ENCODE peak calls at places on chromosomes 2 and 18, in four cellular contexts. V is HepG2, C is K562, Y is GM12878. U is an unnamed sample.

GRCh38 chr2:150097891-150098595 is 389.4 kb downstream of the RND3 start:
- DNase-seq in V (no peak), C (no peak), Y (no peak), U (no peak)

GRCh38 chr2:64128943-64129391 is 15.3 kb downstream of the PELI1 start:
- DNase-seq in V (peak; percentile 52), Y (no peak), C (no peak), U (no peak)

GRCh38 chr2:105299290-105299689 is 30.2 kb downstream of the TGFBRAP1 start:
- DNase-seq in V (peak; percentile 23), C (no peak), Y (no peak), U (peak; percentile 45)

GRCh38 chr2:191804711-191805230 is 42.1 kb downstream of the CAVIN2 start:
- DNase-seq in C (no peak), Y (no peak), V (no peak), U (no peak)

GRCh38 chr2:120641366-120641771 is 94.3 kb upstream of the GLI2 start:
- DNase-seq in Y (no peak), V (no peak), C (no peak), U (no peak)

GRCh38 chr18:46179306-46179705 is 75.1 kb downstream of the HAUS1 start:
- DNase-seq in C (no peak), V (no peak), Y (no peak), U (no peak)

GRCh38 chr2:8252997-8253694 is 428.7 kb upstream of the ID2 start:
- DNase-seq in V (no peak), Y (peak; percentile 48), C (no peak), U (no peak)

GRCh38 chr2:112658301-112658700 is 12.6 kb downstream of the SLC20A1 start:
- DNase-seq in Y (no peak), C (no peak), V (no peak), U (no peak)

GRCh38 chr2:28400921-28401320 is 8.3 kb downstream of the FOSL2 start:
- DNase-seq in V (no peak), Y (no peak), C (no peak), U (no peak)

GRCh38 chr2:639703-640102 is 37.5 kb downstream of the TMEM18 start:
- DNase-seq in C (no peak), Y (no peak), V (no peak), U (no peak)

GRCh38 chr18:65039578-65039977 is 711.2 kb upstream of the CDH7 start:
- DNase-seq in Y (no peak), C (no peak), V (no peak), U (no peak)

GRCh38 chr2:223905996-223906395 is 39.1 kb downstream of the WDFY1 start:
- DNase-seq in Y (no peak), C (no peak), V (no peak), U (no peak)

GRCh38 chr2:236535024-236535423 is 34.6 kb upstream of the ACKR3 start:
- DNase-seq in C (no peak), Y (no peak), V (no peak), U (no peak)

GRCh38 chr2:74694281-74694680 is 40.2 kb downstream of the SEMA4F start:
- DNase-seq in C (no peak), Y (no peak), V (no peak), U (no peak)
- TF ChIP-seq CBFB in C (no peak), Y (no peak), V (no peak), U (no peak)

DNA sequence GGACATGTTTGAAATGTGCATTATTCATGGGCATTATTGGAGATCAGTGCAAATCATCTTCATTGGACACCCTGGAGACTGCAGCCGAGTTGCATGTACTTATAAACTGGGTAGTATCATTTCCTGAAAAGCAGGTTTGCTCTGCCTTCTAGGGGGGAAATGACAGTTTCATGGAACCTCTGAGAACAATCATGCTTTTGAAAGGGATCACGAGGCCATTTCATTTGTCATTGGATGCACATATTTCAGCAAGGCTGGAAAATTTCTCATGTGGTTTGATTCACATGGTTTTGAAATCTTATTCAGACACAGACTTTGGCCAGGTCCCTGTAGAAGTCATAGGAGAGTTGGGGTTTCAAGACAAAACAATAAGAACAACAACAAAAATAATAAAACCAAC is 462.8 kb upstream of the MEX3C start:
- DNase-seq in C (no peak), V (no peak), Y (no peak), U (no peak)
- TF ChIP-seq MAX in C (no peak), V (no peak), Y (no peak), U (no peak)

DNA sequence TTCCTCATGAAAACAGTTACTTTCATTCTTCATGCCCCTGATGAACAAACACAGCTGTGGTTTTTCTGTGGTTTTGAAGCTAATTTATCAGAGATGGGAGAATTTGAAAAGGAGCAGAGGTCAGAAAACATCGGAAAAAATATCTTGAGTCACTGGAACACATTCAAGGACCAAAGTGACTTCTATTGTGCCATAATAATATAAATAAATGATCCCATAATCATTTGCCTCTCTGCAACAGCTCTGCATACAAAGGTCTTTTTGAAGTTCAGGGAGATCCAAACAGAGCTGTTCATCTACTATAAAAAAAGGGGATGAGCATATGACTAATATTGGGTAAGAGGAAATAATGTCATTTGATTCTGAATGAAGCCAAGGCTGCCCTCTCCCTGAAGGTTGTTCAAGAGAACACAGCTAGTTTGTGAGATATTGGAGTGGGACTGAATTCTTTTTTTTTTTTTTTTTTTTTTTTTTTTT is 201.3 kb upstream of the GALNT5 start:
- DNase-seq in V (peak; percentile 69), Y (no peak), C (no peak), U (no peak)
- TF ChIP-seq CBFB in V (no peak), Y (no peak), C (no peak), U (no peak)

GRCh38 chr2:144161061-144161460 is 358.9 kb downstream of the ZEB2 start:
- DNase-seq in C (no peak), V (no peak), Y (no peak), U (no peak)

GRCh38 chr2:144163592-144163991 is 356.3 kb downstream of the ZEB2 start:
- DNase-seq in Y (no peak), C (no peak), V (peak; percentile 55), U (no peak)

GRCh38 chr2:144159264-144159663 is 360.7 kb downstream of the ZEB2 start:
- DNase-seq in Y (no peak), C (no peak), V (no peak), U (no peak)

GRCh38 chr2:144165599-144166250 is 354.2 kb downstream of the ZEB2 start:
- DNase-seq in Y (no peak), C (no peak), V (no peak), U (no peak)

GRCh38 chr2:144162652-144163051 is 357.3 kb downstream of the ZEB2 start:
- DNase-seq in V (peak; percentile 35), Y (peak; percentile 12), C (no peak), U (peak; percentile 61)
- TF ChIP-seq MAX in V (no peak), Y (no peak), C (no peak), U (no peak)

GRCh38 chr2:238130696-238131628 is 7.5 kb upstream of the KLHL30 start:
- DNase-seq in C (no peak), V (no peak), Y (no peak), U (no peak)

GRCh38 chr2:238128061-238129040 is 10.1 kb upstream of the KLHL30 start:
- DNase-seq in C (no peak), V (no peak), Y (no peak), U (peak; percentile 80)

GRCh38 chr2:238129166-238130010 is 9.1 kb upstream of the KLHL30 start:
- DNase-seq in Y (no peak), C (no peak), V (no peak), U (no peak)

GRCh38 chr2:238131761-238132462 is 6.6 kb upstream of the KLHL30 start:
- DNase-seq in V (no peak), C (no peak), Y (no peak), U (no peak)

DNA sequence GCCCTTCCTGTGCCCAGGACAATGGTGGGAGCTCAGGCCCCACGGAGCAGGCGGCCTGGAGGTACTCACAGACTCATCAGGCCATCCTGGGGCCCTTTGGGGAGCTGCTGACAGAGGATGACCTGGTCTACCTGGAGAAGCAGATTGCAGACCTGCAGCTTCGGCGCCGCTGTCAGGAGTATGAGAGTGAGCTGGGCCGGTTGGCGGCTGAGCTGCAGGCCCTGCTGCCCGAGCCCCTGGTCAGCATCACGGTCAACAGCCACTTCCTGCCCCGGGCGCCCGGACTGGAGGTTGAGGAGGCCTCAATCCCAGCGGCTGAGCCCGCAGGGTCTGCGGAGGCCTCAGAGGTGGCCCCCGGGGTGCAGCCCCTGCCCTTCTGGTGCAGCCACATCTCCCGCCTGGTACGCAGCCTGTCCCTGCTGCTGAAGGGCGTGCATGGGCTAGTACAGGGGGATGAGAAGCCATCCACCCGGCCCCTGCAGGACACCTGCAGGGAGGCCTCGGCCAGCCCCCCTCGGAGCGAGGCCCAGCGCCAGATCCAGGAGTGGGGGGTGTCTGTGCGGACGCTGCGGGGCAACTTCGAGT is 8.3 kb upstream of the KLHL30 start:
- DNase-seq in Y (no peak), V (no peak), C (no peak), U (no peak)
- TF ChIP-seq CBFB in Y (no peak), V (no peak), C (no peak), U (no peak)